ENCODE peak calls at places on chromosomes 5 and 9, in eight cellular contexts. H is effector memory CD8-positive, alpha-beta T cell; Y is choroid plexus epithelial cell; A is suprapubic skin; N is NCI-H345; Q is lower lobe of right lung; G is activated naive CD8-positive, alpha-beta T cell treated with anti-CD3 and anti-CD28 coated beads, Interleukin-2, amount 50 U/mL, for 24 hours; P is activated B cell treated with CpG ODN at 0.5 μM for 24 hours. J is an unnamed sample.

GRCh38 chr5:140111859-140112551 is 1.9 kb upstream of the PURA start:
- DNase-seq in H (no peak), Y (no peak), A (no peak), N (no peak), Q (no peak), G (no peak), P (no peak), J (no peak)

GRCh38 chr5:172646716-172647285 is 5.7 kb downstream of the NEURL1B start:
- DNase-seq in H (no peak), Y (peak), A (no peak), N (peak), Q (no peak), G (no peak), P (no peak), J (no peak)

GRCh38 chr9:83299556-83299955 is 236.6 kb upstream of the RASEF start:
- DNase-seq in H (no peak), Y (peak), A (no peak), N (no peak), Q (no peak), G (no peak), P (no peak), J (no peak)

GRCh38 chr9:70256123-70256551 is 2.6 kb upstream of the SMC5 start:
- DNase-seq in H (no peak), Y (peak), A (no peak), N (no peak), Q (no peak), G (no peak), P (no peak), J (no peak)

GRCh38 chr9:16138961-16139441 is 586.2 kb downstream of the CCDC171 start:
- DNase-seq in H (no peak), Y (peak), A (no peak), N (no peak), Q (no peak), G (no peak), P (no peak), J (no peak)

GRCh38 chr5:36227046-36227445 is 14.7 kb downstream of the NADK2 start:
- DNase-seq in H (no peak), Y (no peak), A (no peak), N (no peak), Q (no peak), G (no peak), P (no peak), J (no peak)

GRCh38 chr9:22483528-22484060 is 37.0 kb downstream of the DMRTA1 start:
- DNase-seq in H (no peak), Y (no peak), A (no peak), N (peak), Q (no peak), G (no peak), P (no peak), J (no peak)

GRCh38 chr5:78526049-78526525 is 122.5 kb downstream of the LHFPL2 start:
- DNase-seq in H (no peak), Y (peak), A (peak), N (no peak), Q (no peak), G (no peak), P (no peak), J (no peak)

GRCh38 chr9:95078516-95078915 is 239.0 kb downstream of the FANCC start:
- DNase-seq in H (no peak), Y (no peak), A (peak), N (no peak), Q (no peak), G (no peak), P (no peak), J (no peak)

GRCh38 chr9:133787749-133788015 is 49.5 kb upstream of the SARDH start:
- DNase-seq in H (no peak), Y (peak), A (no peak), N (no peak), Q (no peak), G (peak), P (peak), J (no peak)

GRCh38 chr5:168291281-168291960 is at the start of gene WWC1:
- DNase-seq in H (peak), Y (peak), A (peak), N (peak), Q (peak), G (peak), P (peak), J (peak)

GRCh38 chr5:15004506-15004905 is 132.9 kb upstream of the ANKH start:
- DNase-seq in H (no peak), Y (peak), A (no peak), N (no peak), Q (no peak), G (no peak), P (no peak), J (no peak)

GRCh38 chr5:172641359-172642045 is 439 bp downstream of the NEURL1B start:
- DNase-seq in H (no peak), Y (no peak), A (no peak), N (peak), Q (no peak), G (peak), P (no peak), J (no peak)